ENCODE peak calls at places on chromosomes 6 and 20, in seven cellular contexts. D is nucleus accumbens, G is HFFc6, K is amygdala, N is left cardiac atrium, A is smooth muscle cell of the brain vasculature, X is fibroblast of lung. U is an unnamed sample.
A peak's percentile ranks its signal among the peaks of the same experiment; 100 is the strongest.

GRCh38 chr20:45445805-45446562 is 23.6 kb upstream of the WFDC2 start:
- DNase-seq in A (no peak), N (no peak), K (no peak), X (no peak), D (no peak), G (peak; percentile 21), U (no peak)

GRCh38 chr6:102848796-102849195 is 1455.3 kb downstream of the GRIK2 start:
- DNase-seq in D (no peak), N (no peak), G (no peak), X (no peak), A (no peak), K (no peak), U (no peak)

GRCh38 chr6:110875548-110876169 is 1.1 kb downstream of the AMD1 start:
- DNase-seq in N (peak; percentile 76), D (no peak), G (peak; percentile 20), X (peak; percentile 29), A (no peak), K (peak; percentile 67), U (peak; percentile 47)

GRCh38 chr20:43583982-43584432 is 6.7 kb upstream of the IFT52 start:
- DNase-seq in N (peak; percentile 83), A (peak; percentile 93), G (peak; percentile 86), D (no peak), K (peak; percentile 47), X (peak; percentile 99), U (peak; percentile 71)

GRCh38 chr20:58765795-58766194 is 73.2 kb downstream of the NPEPL1 start:
- DNase-seq in X (no peak), K (no peak), G (no peak), D (no peak), N (no peak), A (no peak), U (no peak)

GRCh38 chr20:43973671-43974450 is 59.2 kb downstream of the TOX2 start:
- DNase-seq in A (no peak), D (no peak), N (no peak), X (no peak), K (no peak), G (no peak), U (no peak)

GRCh38 chr6:46044876-46045617 is 29.4 kb upstream of the CLIC5 start:
- DNase-seq in N (peak; percentile 67), D (no peak), K (no peak), A (peak; percentile 69), G (peak; percentile 70), X (peak; percentile 89), U (no peak)

GRCh38 chr6:130697661-130698535 is 129.3 kb upstream of the SMLR1 start:
- DNase-seq in K (peak; percentile 3), A (no peak), X (peak; percentile 73), D (no peak), G (peak; percentile 53), N (peak; percentile 26), U (peak; percentile 24)

GRCh38 chr20:3168079-3168828 is 5.1 kb downstream of the LZTS3 start:
- DNase-seq in D (no peak), G (no peak), N (no peak), K (no peak), X (no peak), A (no peak), U (no peak)

GRCh38 chr6:17758113-17758512 is 51.4 kb upstream of the NUP153 start:
- DNase-seq in G (no peak), X (no peak), N (no peak), A (no peak), D (no peak), K (no peak), U (no peak)

GRCh38 chr6:42407379-42407778 is 44.3 kb downstream of the TRERF1 start:
- DNase-seq in D (no peak), K (no peak), G (peak; percentile 82), N (no peak), X (peak; percentile 84), A (no peak), U (no peak)

GRCh38 chr6:52176550-52176949 is 9.6 kb upstream of the IL17A start:
- DNase-seq in G (no peak), A (no peak), D (no peak), X (no peak), K (no peak), N (no peak), U (no peak)

GRCh38 chr6:79335133-79335674 is 100.7 kb upstream of the HMGN3 start:
- DNase-seq in N (no peak), D (no peak), X (peak; percentile 25), K (no peak), G (no peak), A (no peak), U (no peak)

GRCh38 chr20:53595018-53595378 is 1.4 kb upstream of the ZNF217 start:
- DNase-seq in K (no peak), A (no peak), X (no peak), N (no peak), G (no peak), D (no peak), U (no peak)

GRCh38 chr6:3960754-3961361 is 111.7 kb downstream of the FAM50B start:
- DNase-seq in D (no peak), G (peak; percentile 35), K (no peak), A (no peak), X (no peak), N (no peak), U (no peak)

GRCh38 chr20:33650753-33651561 is 11.2 kb upstream of the C20orf144 start:
- DNase-seq in D (no peak), N (no peak), A (no peak), K (no peak), G (no peak), X (no peak), U (no peak)

GRCh38 chr6:157732007-157732406 is 91.0 kb upstream of the SNX9 start:
- DNase-seq in A (no peak), N (no peak), D (no peak), G (no peak), X (no peak), K (no peak), U (no peak)

GRCh38 chr6:26087284-26088115 is at the start of gene HFE:
- DNase-seq in K (peak; percentile 37), A (peak; percentile 35), D (no peak), N (peak; percentile 71), X (peak; percentile 67), G (peak; percentile 49), U (peak; percentile 26)

GRCh38 chr20:58117944-58118343 is 110.5 kb downstream of the ANKRD60 start:
- DNase-seq in X (no peak), A (no peak), K (no peak), D (no peak), G (peak; percentile 50), N (no peak), U (no peak)

GRCh38 chr6:16045238-16045637 is 83.6 kb upstream of the MYLIP start:
- DNase-seq in N (no peak), A (no peak), K (no peak), G (no peak), X (peak; percentile 11), D (no peak), U (no peak)

GRCh38 chr6:134706806-134707205 is 243.1 kb downstream of the ALDH8A1 start:
- DNase-seq in X (no peak), K (no peak), D (no peak), A (no peak), G (no peak), N (no peak), U (no peak)

GRCh38 chr20:1707588-1708449 is 50.2 kb upstream of the SIRPG start:
- DNase-seq in N (no peak), K (no peak), X (no peak), G (no peak), A (no peak), D (no peak), U (no peak)

GRCh38 chr6:148658701-148659100 is 88.1 kb upstream of the UST start:
- DNase-seq in D (no peak), N (no peak), X (no peak), G (no peak), K (no peak), A (no peak), U (no peak)

GRCh38 chr6:144581807-144582537 is 296.8 kb downstream of the UTRN start:
- DNase-seq in A (no peak), G (peak; percentile 37), D (no peak), X (peak; percentile 57), N (no peak), K (no peak), U (no peak)

GRCh38 chr6:45328523-45328922 is 393 bp downstream of the RUNX2 start:
- DNase-seq in G (no peak), K (no peak), N (no peak), X (no peak), A (no peak), D (no peak), U (no peak)

GRCh38 chr6:47318236-47318974 is 8.7 kb upstream of the TNFRSF21 start:
- DNase-seq in N (no peak), K (no peak), G (no peak), X (no peak), A (no peak), D (no peak), U (no peak)

GRCh38 chr20:62067547-62068260 is 2.0 kb upstream of the TAF4 start:
- DNase-seq in N (no peak), K (no peak), A (no peak), G (no peak), D (no peak), X (no peak), U (no peak)

GRCh38 chr6:33820784-33821183 is 17.0 kb upstream of the MLN start:
- DNase-seq in D (no peak), X (no peak), K (no peak), A (no peak), N (no peak), G (no peak), U (no peak)

GRCh38 chr6:158416841-158417759 is 104.8 kb downstream of the TULP4 start:
- DNase-seq in K (no peak), X (no peak), A (no peak), G (peak; percentile 32), D (no peak), N (no peak), U (no peak)